ENCODE peak calls at places on chromosomes 4 and X, in seven cellular contexts. S is SK-N-SH, Q is H1, N is K562, I is HCT116, J is HepG2, F is GM12878. D is an unnamed sample.
A peak's percentile ranks its signal among the peaks of the same experiment; 100 is the strongest.

GRCh38 chr4:176034936-176035335 is 30.7 kb upstream of the WDR17 start:
- DNase-seq in S (no peak), I (no peak), F (no peak), Q (no peak), J (no peak), N (no peak), D (no peak)

GRCh38 chr4:56531823-56532222 is 26.2 kb downstream of the ARL9 start:
- DNase-seq in F (no peak), N (peak; percentile 57), Q (no peak), I (no peak), J (no peak), S (no peak), D (no peak)

GRCh38 chrX:14776901-14777300 is 96.0 kb downstream of the FANCB start:
- DNase-seq in Q (no peak), S (no peak), J (no peak), F (no peak), N (no peak), I (no peak), D (no peak)

GRCh38 chrX:23694606-23695005 is 27.3 kb downstream of the PRDX4 start:
- DNase-seq in S (peak; percentile 67), N (peak; percentile 78), F (peak; percentile 11), J (peak; percentile 39), Q (no peak), I (peak; percentile 21), D (peak; percentile 86)

GRCh38 chrX:77070108-77070918 is 376.9 kb upstream of the FGF16 start:
- DNase-seq in N (no peak), J (no peak), Q (no peak), F (no peak), S (no peak), I (no peak), D (no peak)

GRCh38 chrX:137574102-137574783 is 8.3 kb downstream of the ZIC3 start:
- DNase-seq in Q (peak; percentile 75), S (no peak), I (no peak), J (no peak), F (no peak), N (no peak), D (no peak)

GRCh38 chr4:51843309-51844156 is 580 bp downstream of the DCUN1D4 start:
- DNase-seq in N (peak; percentile 76), F (no peak), S (peak; percentile 83), I (no peak), Q (no peak), J (peak; percentile 28), D (peak; percentile 42)

GRCh38 chr4:164056426-164057142 is 562.1 kb downstream of the TMA16 start:
- DNase-seq in F (no peak), I (no peak), N (no peak), J (no peak), S (no peak), Q (no peak), D (no peak)

GRCh38 chr4:56728512-56728911 is 47.4 kb upstream of the HOPX start:
- DNase-seq in J (no peak), F (no peak), S (no peak), I (no peak), Q (no peak), N (peak; percentile 21), D (peak; percentile 36)

GRCh38 chr4:184237612-184238011 is 19.9 kb upstream of the ENPP6 start:
- DNase-seq in S (no peak), J (no peak), I (no peak), F (no peak), Q (no peak), N (peak; percentile 22), D (no peak)

GRCh38 chr4:7365472-7366179 is 69.1 kb downstream of the PSAPL1 start:
- DNase-seq in Q (no peak), N (no peak), J (no peak), F (no peak), S (peak; percentile 62), I (no peak), D (peak; percentile 5)

GRCh38 chr4:165686756-165687155 is 186.3 kb upstream of the TLL1 start:
- DNase-seq in N (no peak), Q (no peak), J (no peak), I (no peak), S (no peak), F (no peak), D (peak; percentile 42)

GRCh38 chr4:157043131-157043530 is 32.8 kb upstream of the GLRB start:
- DNase-seq in Q (peak; percentile 47), J (peak; percentile 2), N (no peak), F (no peak), I (no peak), S (peak; percentile 4), D (peak; percentile 19)

GRCh38 chr4:135186002-135186401 is 984.4 kb upstream of the PABPC4L start:
- DNase-seq in Q (peak; percentile 50), J (no peak), N (no peak), I (no peak), S (no peak), F (no peak), D (no peak)

GRCh38 chr4:81352476-81352875 is 119.2 kb downstream of the RASGEF1B start:
- DNase-seq in F (no peak), N (no peak), S (no peak), I (no peak), Q (no peak), J (no peak), D (no peak)

GRCh38 chrX:100994352-100995281 is 25.1 kb downstream of the ARL13A start:
- DNase-seq in N (peak; percentile 77), Q (no peak), F (peak; percentile 8), S (no peak), J (peak; percentile 72), I (peak; percentile 47), D (no peak)

DNA sequence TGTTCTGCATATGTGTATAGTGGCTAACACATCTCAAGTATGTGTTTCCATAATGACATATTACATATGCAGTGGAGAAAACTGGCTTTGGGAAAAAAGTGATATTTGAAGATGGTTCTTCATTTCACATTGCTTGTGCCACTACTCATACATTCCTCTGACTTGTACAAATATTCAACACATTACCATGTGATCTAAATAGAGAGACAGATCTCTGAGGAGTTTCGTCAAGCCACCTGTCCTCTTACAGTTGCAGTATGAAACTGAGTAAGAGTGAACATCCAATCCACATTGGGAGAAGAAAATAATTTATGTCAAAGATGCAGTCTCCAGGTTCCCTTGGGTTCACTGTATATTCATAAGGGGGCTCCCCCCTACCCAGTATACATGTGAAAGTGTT is 123.9 kb downstream of the KDR start:
- DNase-seq in N (no peak), Q (no peak), J (no peak), I (no peak), S (no peak), F (no peak), D (no peak)
- TF ChIP-seq JUND in N (no peak), Q (no peak), J (no peak), I (no peak), S (no peak), F (no peak), D (no peak)

GRCh38 chrX:47572773-47573333 is 9.4 kb upstream of the TIMP1 start:
- DNase-seq in Q (no peak), F (no peak), N (peak; percentile 28), I (no peak), J (no peak), S (no peak), D (no peak)

GRCh38 chrX:47576021-47576898 is 6.0 kb upstream of the TIMP1 start:
- DNase-seq in N (no peak), Q (no peak), S (no peak), I (no peak), F (no peak), J (no peak), D (no peak)

GRCh38 chrX:47573334-47574095 is 8.7 kb upstream of the TIMP1 start:
- DNase-seq in S (no peak), F (no peak), Q (peak; percentile 69), N (no peak), J (no peak), I (no peak), D (no peak)

GRCh38 chrX:47574609-47575325 is 7.5 kb upstream of the TIMP1 start:
- DNase-seq in I (no peak), S (no peak), F (no peak), N (no peak), Q (no peak), J (no peak), D (no peak)

DNA sequence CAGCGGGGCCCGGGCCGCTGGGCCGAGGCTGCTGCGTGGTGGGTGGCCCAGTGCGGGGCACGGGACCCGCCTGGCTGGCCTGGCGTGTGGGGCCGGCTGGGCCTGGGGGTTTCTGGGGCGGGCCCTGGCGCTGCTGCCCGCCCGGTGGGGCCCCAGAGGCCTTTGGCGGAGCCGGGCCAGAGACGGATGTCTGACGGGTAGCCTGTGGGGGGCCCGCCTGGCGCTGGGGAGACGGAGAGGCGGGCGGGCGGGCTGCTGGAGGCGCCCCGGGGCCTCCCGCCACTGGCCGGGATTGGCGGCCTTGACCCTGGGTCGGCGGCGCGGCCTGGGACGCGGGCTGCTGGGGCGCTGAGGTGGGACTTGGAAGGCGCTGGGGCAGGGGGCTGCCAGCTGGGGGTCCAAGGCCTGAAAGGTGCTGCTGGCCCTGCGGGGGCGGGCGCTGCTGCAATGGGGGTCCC is 8.1 kb upstream of the TIMP1 start:
- DNase-seq in F (no peak), S (no peak), J (no peak), Q (no peak), I (no peak), N (no peak), D (no peak)
- TF ChIP-seq JUND in F (no peak), S (no peak), J (no peak), Q (no peak), I (no peak), N (no peak), D (no peak)

GRCh38 chr4:78002260-78002659 is 54.9 kb upstream of the FRAS1 start:
- DNase-seq in F (no peak), N (no peak), Q (no peak), I (no peak), S (no peak), J (peak; percentile 63), D (no peak)
- TF ChIP-seq JUND in F (no peak), N (no peak), Q (no peak), I (no peak), S (no peak), J (no peak), D (no peak)

GRCh38 chr4:155489261-155489660 is 112.5 kb upstream of the MAP9 start:
- DNase-seq in Q (no peak), F (no peak), S (no peak), I (no peak), N (no peak), J (no peak), D (no peak)
- TF ChIP-seq JUND in Q (no peak), F (no peak), S (no peak), I (no peak), N (no peak), J (no peak), D (no peak)